ENCODE peak calls at places on chromosomes 12 and 14, in six cellular contexts. N is CD8-positive, alpha-beta T cell; T is left lung; U is kidney; C is lower lobe of right lung; O is ovary. V is an unnamed sample.

GRCh38 chr12:57733928-57734327 is 4.6 kb downstream of the AGAP2 start:
- DNase-seq in N (no peak), T (peak), U (no peak), C (no peak), O (no peak), V (no peak)

GRCh38 chr14:82029038-82029437 is 495.4 kb upstream of the SEL1L start:
- DNase-seq in N (no peak), T (no peak), U (no peak), C (no peak), O (no peak), V (no peak)

GRCh38 chr14:41377926-41378325 is 228.8 kb upstream of the LRFN5 start:
- DNase-seq in N (no peak), T (no peak), U (no peak), C (no peak), O (no peak), V (no peak)

GRCh38 chr14:77988096-77988870 is 181.9 kb upstream of the NRXN3 start:
- DNase-seq in N (no peak), T (no peak), U (no peak), C (no peak), O (no peak), V (no peak)

GRCh38 chr12:4278582-4278939 is 5.0 kb downstream of the CCND2 start:
- DNase-seq in N (no peak), T (peak), U (no peak), C (peak), O (no peak), V (no peak)

GRCh38 chr14:47500369-47500768 is 175.0 kb downstream of the MDGA2 start:
- DNase-seq in N (no peak), T (no peak), U (no peak), C (no peak), O (no peak), V (no peak)

GRCh38 chr12:10393291-10393690 is 3.5 kb upstream of the KLRK1 start:
- DNase-seq in N (no peak), T (no peak), U (no peak), C (no peak), O (no peak), V (no peak)

GRCh38 chr12:121770388-121770787 is 23.1 kb downstream of the RHOF start:
- DNase-seq in N (no peak), T (no peak), U (no peak), C (no peak), O (no peak), V (no peak)

GRCh38 chr14:90795744-90796143 is 20.5 kb downstream of the TTC7B start:
- DNase-seq in N (no peak), T (no peak), U (no peak), C (no peak), O (no peak), V (no peak)

GRCh38 chr14:100864960-100865681 is 38.4 kb downstream of the RTL1 start:
- DNase-seq in N (no peak), T (peak), U (no peak), C (peak), O (peak), V (no peak)

GRCh38 chr14:57389646-57390036 is 745 bp upstream of the NAA30 start:
- DNase-seq in N (no peak), T (no peak), U (no peak), C (no peak), O (no peak), V (no peak)

GRCh38 chr12:101200824-101201223 is 9.2 kb downstream of the SLC5A8 start:
- DNase-seq in N (no peak), T (no peak), U (no peak), C (no peak), O (no peak), V (no peak)

GRCh38 chr14:60331201-60332045 is 82.4 kb downstream of the PPM1A start:
- DNase-seq in N (peak), T (peak), U (peak), C (peak), O (peak), V (peak)

GRCh38 chr14:67683821-67684220 is 9.4 kb upstream of the VTI1B start:
- DNase-seq in N (no peak), T (no peak), U (no peak), C (no peak), O (no peak), V (no peak)

GRCh38 chr14:71783101-71783500 is 149.1 kb upstream of the RGS6 start:
- DNase-seq in N (no peak), T (no peak), U (no peak), C (no peak), O (no peak), V (no peak)
- TF ChIP-seq CTCF in N (no peak), T (no peak), U (no peak), C (no peak), O (no peak), V (no peak)

DNA sequence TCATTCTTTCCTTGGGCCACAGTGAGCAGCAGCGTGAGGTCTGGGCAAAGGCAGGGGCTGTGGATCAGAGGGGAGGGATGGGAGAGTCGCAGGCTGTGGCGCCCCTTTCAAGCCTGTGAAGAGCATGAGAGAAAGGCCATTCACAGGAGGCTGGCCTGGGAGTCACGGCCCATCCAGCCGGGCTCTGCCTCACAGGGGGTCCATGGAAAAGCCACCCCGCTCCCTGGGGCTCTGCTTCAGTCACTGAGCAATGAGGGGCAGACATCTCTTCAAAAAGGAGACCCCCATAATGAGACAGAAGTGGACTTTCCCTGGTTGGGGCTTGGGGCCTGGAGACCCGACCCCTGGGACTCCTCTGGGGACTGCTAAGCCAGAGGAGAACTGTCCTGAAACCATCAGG is 117.0 kb upstream of the GSC start:
- DNase-seq in N (no peak), T (no peak), U (no peak), C (no peak), O (no peak), V (no peak)
- TF ChIP-seq CTCF in N (no peak), T (no peak), U (no peak), C (no peak), O (no peak), V (no peak)

DNA sequence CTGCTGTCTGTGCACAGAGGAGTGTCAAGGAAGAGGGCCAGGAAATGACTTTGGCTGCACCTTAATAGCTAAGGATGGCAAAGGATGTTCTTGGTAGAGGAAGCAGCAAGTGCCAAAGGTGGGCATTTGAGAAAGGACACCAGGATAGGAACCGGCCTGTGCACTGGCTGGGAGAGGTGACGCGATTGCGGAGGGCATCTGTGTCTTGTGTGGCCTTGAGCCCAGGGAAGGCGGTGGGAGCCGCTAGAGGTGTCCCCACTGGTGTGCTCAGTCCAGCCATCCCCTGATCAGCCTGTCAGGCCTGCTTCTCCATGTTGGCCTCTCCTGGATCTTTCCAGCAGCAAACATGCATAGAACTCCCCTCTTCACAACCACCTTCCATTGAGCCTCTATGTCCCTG is 30.2 kb downstream of the PAPLN start:
- DNase-seq in N (no peak), T (no peak), U (no peak), C (no peak), O (no peak), V (peak)
- TF ChIP-seq CTCF in N (no peak), T (no peak), U (no peak), C (no peak), O (no peak), V (no peak)

GRCh38 chr14:39576258-39576657 is 144.0 kb upstream of the FBXO33 start:
- DNase-seq in N (no peak), T (no peak), U (no peak), C (no peak), O (no peak), V (no peak)
- TF ChIP-seq CTCF in N (no peak), T (no peak), U (no peak), C (no peak), O (no peak), V (no peak)

GRCh38 chr14:96225745-96226151 is 21.1 kb downstream of the BDKRB2 start:
- DNase-seq in N (no peak), T (no peak), U (peak), C (no peak), O (no peak), V (no peak)
- TF ChIP-seq CTCF in N (no peak), T (no peak), U (no peak), C (peak), O (no peak), V (no peak)

DNA sequence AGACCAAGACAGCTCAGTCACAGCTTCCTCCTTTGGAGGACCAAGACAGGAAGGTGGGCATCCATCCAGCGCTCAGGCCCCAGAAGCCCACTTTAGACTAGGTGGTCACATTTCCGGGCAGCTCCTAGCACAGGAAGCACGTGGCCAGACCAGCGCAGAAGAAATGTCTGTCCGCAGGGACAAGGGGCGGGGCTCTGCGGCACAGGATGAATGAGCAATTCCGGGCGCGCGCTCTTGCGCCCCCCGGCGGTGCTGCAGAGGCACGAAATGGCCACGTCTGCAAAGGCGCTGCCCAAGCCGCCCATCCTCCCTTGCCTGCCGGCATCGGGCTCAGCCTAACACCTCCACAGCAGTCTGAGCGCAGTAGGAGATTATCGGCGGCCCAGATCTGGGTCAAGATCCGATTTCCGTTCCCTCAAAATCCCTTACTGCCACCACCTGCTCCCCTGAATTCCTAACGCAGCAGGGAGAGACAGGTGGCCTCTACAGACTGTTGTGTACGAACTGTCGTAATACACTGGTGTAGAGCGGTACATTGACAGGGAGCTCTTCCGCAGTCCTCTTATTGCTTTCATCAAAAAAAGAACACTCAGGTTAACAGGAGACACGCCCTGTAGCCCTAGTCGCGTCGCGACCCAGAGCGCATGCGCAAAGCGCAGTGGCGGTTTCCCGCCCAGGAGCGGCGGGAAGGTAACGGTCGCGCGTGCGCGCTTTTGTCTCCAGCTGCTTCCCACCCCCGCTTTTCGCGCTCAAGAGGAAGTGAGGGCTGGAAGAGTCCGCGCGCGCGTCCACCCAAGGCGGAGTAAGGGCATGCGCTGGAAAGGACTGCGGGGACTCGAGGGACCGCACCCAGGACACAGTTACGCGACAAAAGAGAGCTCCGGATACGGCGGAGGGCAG is 794 bp downstream of the TUBA1B start:
- DNase-seq in N (peak), T (peak), U (peak), C (peak), O (peak), V (peak)
- TF ChIP-seq CTCF in N (peak), T (peak), U (peak), C (peak), O (peak), V (peak)

GRCh38 chr14:71048393-71048792 is 141.1 kb downstream of the PCNX1 start:
- DNase-seq in N (no peak), T (no peak), U (no peak), C (no peak), O (no peak), V (no peak)

GRCh38 chr14:71049435-71050147 is 142.3 kb downstream of the PCNX1 start:
- DNase-seq in N (no peak), T (no peak), U (no peak), C (no peak), O (no peak), V (no peak)

GRCh38 chr14:71054706-71055105 is 147.4 kb downstream of the PCNX1 start:
- DNase-seq in N (no peak), T (no peak), U (no peak), C (no peak), O (no peak), V (no peak)

GRCh38 chr14:71056168-71056567 is 148.9 kb downstream of the PCNX1 start:
- DNase-seq in N (no peak), T (no peak), U (no peak), C (no peak), O (no peak), V (no peak)

DNA sequence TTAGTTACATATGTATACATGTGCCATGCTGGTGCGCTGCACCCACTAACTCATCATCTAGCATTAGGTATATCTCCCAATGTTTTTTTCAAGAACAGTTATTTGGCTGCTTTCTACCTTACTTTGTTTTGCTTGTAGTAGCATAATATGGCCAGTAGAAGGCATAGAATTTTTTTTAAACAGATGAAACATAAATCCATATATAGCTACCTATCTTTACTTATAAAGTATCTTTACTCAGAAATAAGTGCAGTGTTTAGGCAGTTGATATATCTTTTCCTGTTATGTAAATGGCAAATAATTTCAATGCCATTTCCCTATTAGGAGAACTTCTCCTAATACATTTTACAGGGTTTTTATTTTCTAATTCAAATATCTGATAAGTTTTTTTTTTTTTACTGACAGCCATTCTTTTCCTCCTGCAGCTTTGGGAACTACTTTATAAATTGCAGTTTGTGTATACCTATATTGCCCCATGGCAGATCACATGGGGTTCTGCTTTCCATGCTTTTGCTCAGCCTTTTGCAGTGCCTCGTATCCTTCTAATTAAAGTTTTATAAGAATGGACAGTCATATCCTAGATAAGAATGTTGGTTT is 143.1 kb downstream of the PCNX1 start:
- DNase-seq in N (no peak), T (no peak), U (no peak), C (no peak), O (no peak), V (peak)
- TF ChIP-seq CTCF in N (peak), T (peak), U (peak), C (peak), O (no peak), V (peak)

DNA sequence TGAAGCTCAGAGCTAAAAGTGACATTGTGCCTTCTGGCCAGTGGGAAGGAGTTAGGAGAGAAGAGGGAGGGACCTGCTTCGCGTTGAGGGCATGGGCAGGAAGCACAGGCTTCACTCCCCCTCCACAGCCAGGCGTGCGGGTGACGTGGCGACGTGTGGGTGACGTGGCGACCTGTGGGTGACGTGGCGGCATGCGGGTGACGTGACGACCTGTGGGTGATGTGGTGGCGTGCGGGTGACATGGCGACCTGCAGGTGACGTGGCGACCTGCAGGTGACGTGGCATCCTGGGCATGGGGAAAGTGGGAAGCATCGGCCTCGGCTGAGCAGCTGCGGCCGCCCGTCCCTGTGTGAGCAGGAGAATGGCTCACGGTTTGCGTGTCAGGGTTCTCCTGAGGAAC is 8.2 kb upstream of the GALNT9 start:
- DNase-seq in N (no peak), T (peak), U (no peak), C (no peak), O (no peak), V (no peak)
- TF ChIP-seq CTCF in N (no peak), T (no peak), U (no peak), C (no peak), O (no peak), V (no peak)

V was measured in GM13977.